ENCODE peak calls at places on chromosomes 6 and 20, in nine cellular contexts. One of them, this sample, is unnamed.

GRCh38 chr20:51454250-51454865 is 88.2 kb downstream of the NFATC2 start:
- DNase-seq in psoas muscle: no peak
- DNase-seq in endothelial cell: no peak
- DNase-seq in left lung: no peak
- DNase-seq in tibial artery: no peak
- DNase-seq in epithelial cell of esophagus: no peak
- DNase-seq in BJ: no peak
- DNase-seq in glutamatergic neuron: no peak
- DNase-seq in upper lobe of right lung: no peak
- DNase-seq in this sample: no peak

GRCh38 chr6:491233-491632 is 99.7 kb downstream of the IRF4 start:
- DNase-seq in upper lobe of right lung: no peak
- DNase-seq in psoas muscle: no peak
- DNase-seq in tibial artery: no peak
- DNase-seq in BJ: no peak
- DNase-seq in left lung: no peak
- DNase-seq in epithelial cell of esophagus: no peak
- DNase-seq in endothelial cell: no peak
- DNase-seq in glutamatergic neuron: no peak
- DNase-seq in this sample: no peak

GRCh38 chr6:79964607-79965081 is 17.3 kb upstream of the ELOVL4 start:
- DNase-seq in epithelial cell of esophagus: no peak
- DNase-seq in psoas muscle: no peak
- DNase-seq in endothelial cell: no peak
- DNase-seq in tibial artery: no peak
- DNase-seq in left lung: no peak
- DNase-seq in upper lobe of right lung: no peak
- DNase-seq in BJ: no peak
- DNase-seq in glutamatergic neuron: no peak
- DNase-seq in this sample: no peak

GRCh38 chr20:47233333-47234188 is 122.9 kb downstream of the ZMYND8 start:
- DNase-seq in endothelial cell: no peak
- DNase-seq in left lung: no peak
- DNase-seq in upper lobe of right lung: no peak
- DNase-seq in tibial artery: no peak
- DNase-seq in epithelial cell of esophagus: no peak
- DNase-seq in BJ: peak; percentile 27
- DNase-seq in psoas muscle: no peak
- DNase-seq in glutamatergic neuron: no peak
- DNase-seq in this sample: no peak

GRCh38 chr20:62872863-62873261 is 11.2 kb upstream of the TCFL5 start:
- DNase-seq in endothelial cell: no peak
- DNase-seq in BJ: no peak
- DNase-seq in epithelial cell of esophagus: no peak
- DNase-seq in left lung: no peak
- DNase-seq in tibial artery: no peak
- DNase-seq in upper lobe of right lung: no peak
- DNase-seq in psoas muscle: no peak
- DNase-seq in glutamatergic neuron: no peak
- DNase-seq in this sample: no peak

GRCh38 chr6:25311251-25311910 is 32.2 kb downstream of the CARMIL1 start:
- DNase-seq in tibial artery: no peak
- DNase-seq in left lung: no peak
- DNase-seq in glutamatergic neuron: no peak
- DNase-seq in endothelial cell: no peak
- DNase-seq in BJ: peak; percentile 28
- DNase-seq in epithelial cell of esophagus: peak; percentile 75
- DNase-seq in psoas muscle: no peak
- DNase-seq in upper lobe of right lung: no peak
- DNase-seq in this sample: no peak

GRCh38 chr6:98946877-98947410 is 802 bp downstream of the FBXL4 start:
- DNase-seq in BJ: no peak
- DNase-seq in endothelial cell: no peak
- DNase-seq in epithelial cell of esophagus: peak; percentile 45
- DNase-seq in tibial artery: no peak
- DNase-seq in psoas muscle: peak; percentile 21
- DNase-seq in upper lobe of right lung: peak; percentile 65
- DNase-seq in glutamatergic neuron: no peak
- DNase-seq in left lung: peak; percentile 43
- DNase-seq in this sample: peak; percentile 19

GRCh38 chr20:38875170-38875993 is 50.8 kb upstream of the FAM83D start:
- DNase-seq in upper lobe of right lung: no peak
- DNase-seq in BJ: no peak
- DNase-seq in left lung: no peak
- DNase-seq in glutamatergic neuron: no peak
- DNase-seq in tibial artery: no peak
- DNase-seq in endothelial cell: peak; percentile 63
- DNase-seq in epithelial cell of esophagus: no peak
- DNase-seq in psoas muscle: no peak
- DNase-seq in this sample: no peak

GRCh38 chr6:39228992-39229767 is at the start of gene KCNK5:
- DNase-seq in tibial artery: peak; percentile 79
- DNase-seq in left lung: peak; percentile 87
- DNase-seq in glutamatergic neuron: peak; percentile 81
- DNase-seq in BJ: no peak
- DNase-seq in psoas muscle: peak; percentile 77
- DNase-seq in endothelial cell: peak; percentile 75
- DNase-seq in upper lobe of right lung: peak; percentile 94
- DNase-seq in epithelial cell of esophagus: peak; percentile 54
- DNase-seq in this sample: peak; percentile 9

GRCh38 chr6:158488065-158488464 is 71.8 kb upstream of the TMEM181 start:
- DNase-seq in BJ: peak; percentile 93
- DNase-seq in upper lobe of right lung: no peak
- DNase-seq in endothelial cell: no peak
- DNase-seq in tibial artery: no peak
- DNase-seq in glutamatergic neuron: no peak
- DNase-seq in psoas muscle: no peak
- DNase-seq in epithelial cell of esophagus: peak; percentile 97
- DNase-seq in left lung: no peak
- DNase-seq in this sample: peak; percentile 83

GRCh38 chr6:93417421-93417996 is 1.9 kb downstream of the EPHA7 start:
- DNase-seq in psoas muscle: no peak
- DNase-seq in upper lobe of right lung: no peak
- DNase-seq in glutamatergic neuron: no peak
- DNase-seq in epithelial cell of esophagus: no peak
- DNase-seq in left lung: no peak
- DNase-seq in endothelial cell: peak; percentile 37
- DNase-seq in tibial artery: peak; percentile 42
- DNase-seq in BJ: no peak
- DNase-seq in this sample: no peak

GRCh38 chr6:93418448-93419303 is 683 bp downstream of the EPHA7 start:
- DNase-seq in epithelial cell of esophagus: peak; percentile 50
- DNase-seq in endothelial cell: peak; percentile 67
- DNase-seq in left lung: no peak
- DNase-seq in glutamatergic neuron: peak; percentile 80
- DNase-seq in psoas muscle: peak; percentile 20
- DNase-seq in upper lobe of right lung: peak; percentile 66
- DNase-seq in tibial artery: peak; percentile 60
- DNase-seq in BJ: no peak
- DNase-seq in this sample: no peak

GRCh38 chr6:93419304-93420162 is at the start of gene EPHA7:
- DNase-seq in upper lobe of right lung: peak; percentile 93
- DNase-seq in tibial artery: peak; percentile 93
- DNase-seq in left lung: peak; percentile 88
- DNase-seq in epithelial cell of esophagus: peak; percentile 89
- DNase-seq in BJ: peak; percentile 37
- DNase-seq in psoas muscle: peak; percentile 91
- DNase-seq in glutamatergic neuron: peak; percentile 98
- DNase-seq in endothelial cell: peak; percentile 99
- DNase-seq in this sample: no peak

GRCh38 chr6:93418113-93418447 is 1.3 kb downstream of the EPHA7 start:
- DNase-seq in upper lobe of right lung: no peak
- DNase-seq in BJ: no peak
- DNase-seq in tibial artery: no peak
- DNase-seq in glutamatergic neuron: no peak
- DNase-seq in psoas muscle: no peak
- DNase-seq in endothelial cell: no peak
- DNase-seq in epithelial cell of esophagus: no peak
- DNase-seq in left lung: no peak
- DNase-seq in this sample: no peak

DNA sequence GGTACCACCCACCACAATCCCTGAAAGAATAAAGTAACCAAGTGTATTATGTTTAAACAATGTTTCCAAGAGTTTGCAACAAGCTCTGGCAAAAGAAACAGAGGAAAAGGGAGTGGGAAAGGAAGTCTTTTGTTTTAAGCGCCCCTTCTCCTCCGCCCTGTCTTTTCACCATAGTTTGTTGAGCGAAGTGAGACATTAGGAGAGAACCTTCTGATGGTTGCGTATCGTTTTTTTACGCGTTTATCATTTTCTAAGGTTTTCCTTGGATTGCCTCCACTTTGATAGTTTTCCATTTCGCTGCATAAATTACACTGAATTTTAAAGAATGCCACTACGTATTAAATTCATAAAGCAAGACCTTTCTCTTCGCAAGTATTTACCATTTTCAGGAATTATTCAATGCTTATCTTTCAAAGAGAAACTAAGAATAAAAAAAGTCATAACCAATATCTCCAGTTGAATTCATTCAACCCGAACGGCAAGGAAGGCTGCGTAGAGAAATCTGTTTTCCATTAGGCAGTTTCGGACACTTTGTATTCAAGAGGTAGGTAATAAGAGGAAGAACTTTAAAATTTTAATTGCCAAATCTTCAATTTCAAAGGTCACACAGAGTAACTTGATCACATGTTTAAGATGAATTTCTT is 926 bp upstream of the EPHA7 start:
- DNase-seq in left lung: no peak
- DNase-seq in tibial artery: no peak
- DNase-seq in epithelial cell of esophagus: no peak
- DNase-seq in endothelial cell: no peak
- DNase-seq in psoas muscle: no peak
- DNase-seq in upper lobe of right lung: no peak
- DNase-seq in BJ: no peak
- DNase-seq in glutamatergic neuron: no peak
- DNase-seq in this sample: no peak
- TF ChIP-seq CTCF in left lung: no peak
- TF ChIP-seq CTCF in tibial artery: no peak
- TF ChIP-seq CTCF in epithelial cell of esophagus: no peak
- TF ChIP-seq CTCF in endothelial cell: no peak
- TF ChIP-seq CTCF in psoas muscle: no peak
- TF ChIP-seq CTCF in upper lobe of right lung: no peak
- TF ChIP-seq CTCF in BJ: no peak
- TF ChIP-seq CTCF in glutamatergic neuron: no peak
- TF ChIP-seq CTCF in this sample: no peak

DNA sequence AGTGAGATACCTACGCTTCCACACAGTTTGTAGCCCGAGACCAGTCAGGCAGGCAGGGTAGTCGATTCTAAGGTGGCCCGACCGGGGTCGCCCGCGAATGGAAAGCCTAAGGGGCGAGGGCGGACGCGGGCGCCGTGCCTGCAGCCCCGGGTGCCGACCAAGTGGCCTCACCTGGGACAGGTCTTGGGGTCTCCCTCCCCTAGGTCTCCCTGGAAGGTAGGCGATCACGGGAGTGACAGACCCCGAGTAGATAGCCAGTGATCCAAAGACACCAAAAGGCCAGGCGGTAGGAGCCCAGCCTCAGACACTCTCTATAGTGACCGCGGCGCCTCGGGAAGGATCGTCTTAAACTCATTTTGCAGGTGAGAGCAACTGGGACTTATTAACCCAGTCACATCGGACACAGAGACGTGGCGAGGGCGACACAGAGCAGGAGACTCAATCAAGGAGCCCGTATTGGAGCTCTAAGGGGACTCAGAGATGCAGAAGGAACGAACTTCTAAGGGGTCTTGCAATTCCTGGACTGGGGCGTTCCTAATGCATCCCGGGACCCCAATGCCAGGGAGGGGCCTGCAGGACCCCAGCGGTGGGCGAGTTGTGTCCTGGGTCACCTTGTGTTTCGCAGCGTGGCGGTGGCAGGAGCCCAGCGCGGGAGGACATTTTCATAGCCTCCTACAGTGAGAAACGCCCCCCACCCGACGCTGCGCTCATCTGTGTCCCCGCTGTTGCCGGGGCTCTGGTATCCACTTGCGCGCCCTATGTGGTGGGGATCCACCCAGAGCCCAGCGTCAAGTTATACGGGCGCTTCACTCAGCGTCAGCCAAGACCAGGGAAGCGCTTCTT is 2.1 kb upstream of the VSX1 start:
- DNase-seq in upper lobe of right lung: no peak
- DNase-seq in epithelial cell of esophagus: no peak
- DNase-seq in tibial artery: peak; percentile 54
- DNase-seq in left lung: no peak
- DNase-seq in endothelial cell: no peak
- DNase-seq in glutamatergic neuron: no peak
- DNase-seq in psoas muscle: no peak
- DNase-seq in BJ: no peak
- DNase-seq in this sample: no peak
- TF ChIP-seq CTCF in upper lobe of right lung: peak; percentile 39
- TF ChIP-seq CTCF in epithelial cell of esophagus: no peak
- TF ChIP-seq CTCF in tibial artery: no peak
- TF ChIP-seq CTCF in left lung: peak; percentile 15
- TF ChIP-seq CTCF in endothelial cell: no peak
- TF ChIP-seq CTCF in glutamatergic neuron: no peak
- TF ChIP-seq CTCF in psoas muscle: no peak
- TF ChIP-seq CTCF in BJ: peak; percentile 53
- TF ChIP-seq CTCF in this sample: no peak

GRCh38 chr20:10179574-10180298 is 38.9 kb upstream of the SNAP25 start:
- DNase-seq in glutamatergic neuron: peak; percentile 40
- DNase-seq in epithelial cell of esophagus: peak; percentile 6
- DNase-seq in tibial artery: no peak
- DNase-seq in BJ: no peak
- DNase-seq in left lung: no peak
- DNase-seq in psoas muscle: no peak
- DNase-seq in endothelial cell: peak; percentile 8
- DNase-seq in upper lobe of right lung: no peak
- DNase-seq in this sample: no peak
- TF ChIP-seq CTCF in glutamatergic neuron: peak; percentile 56
- TF ChIP-seq CTCF in epithelial cell of esophagus: peak; percentile 14
- TF ChIP-seq CTCF in tibial artery: no peak
- TF ChIP-seq CTCF in BJ: peak; percentile 47
- TF ChIP-seq CTCF in left lung: no peak
- TF ChIP-seq CTCF in psoas muscle: peak; percentile 5
- TF ChIP-seq CTCF in endothelial cell: peak; percentile 35
- TF ChIP-seq CTCF in upper lobe of right lung: peak; percentile 21
- TF ChIP-seq CTCF in this sample: peak; percentile 62

DNA sequence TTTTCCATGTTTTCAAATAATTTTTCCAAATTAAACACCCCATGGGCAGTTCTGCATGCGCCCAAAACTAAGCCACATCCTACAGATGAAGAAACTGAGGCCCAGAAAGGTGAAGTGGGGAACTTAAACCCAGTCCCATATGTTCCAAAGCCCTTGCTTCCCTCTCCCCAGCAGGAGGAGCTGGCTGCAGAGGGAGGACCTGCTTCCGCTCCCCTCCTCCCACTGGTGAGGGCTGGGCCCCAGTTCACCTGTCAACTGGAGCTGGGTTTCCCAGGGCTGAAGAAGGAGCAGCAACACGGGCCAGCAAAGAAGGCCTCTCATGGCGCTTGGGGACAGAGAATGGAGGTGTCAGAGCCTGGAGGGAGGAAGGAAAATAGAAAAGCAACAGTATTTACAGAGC is 1.4 kb upstream of the RBPJL start:
- DNase-seq in endothelial cell: no peak
- DNase-seq in epithelial cell of esophagus: no peak
- DNase-seq in BJ: no peak
- DNase-seq in left lung: no peak
- DNase-seq in tibial artery: peak; percentile 55
- DNase-seq in glutamatergic neuron: no peak
- DNase-seq in psoas muscle: no peak
- DNase-seq in upper lobe of right lung: no peak
- DNase-seq in this sample: no peak
- TF ChIP-seq CTCF in endothelial cell: no peak
- TF ChIP-seq CTCF in epithelial cell of esophagus: peak; percentile 24
- TF ChIP-seq CTCF in BJ: no peak
- TF ChIP-seq CTCF in left lung: no peak
- TF ChIP-seq CTCF in tibial artery: no peak
- TF ChIP-seq CTCF in glutamatergic neuron: no peak
- TF ChIP-seq CTCF in psoas muscle: no peak
- TF ChIP-seq CTCF in upper lobe of right lung: no peak
- TF ChIP-seq CTCF in this sample: no peak

This sample was measured in HFF-Myc.